ENCODE peak calls at places on chromosome 13, in four cellular contexts. Q is stomach, J is MCF 10A, I is omental fat pad. Z is an unnamed sample.

GRCh38 chr13:76009491-76009890 is 373.4 kb downstream of the LMO7 start:
- DNase-seq in I (no peak), Q (no peak), J (no peak), Z (no peak)

GRCh38 chr13:79290595-79291244 is 115.3 kb downstream of the RBM26 start:
- DNase-seq in Q (peak), J (no peak), I (no peak), Z (no peak)

GRCh38 chr13:72109863-72110262 is 242.9 kb upstream of the DACH1 start:
- DNase-seq in I (no peak), Q (no peak), J (no peak), Z (no peak)

GRCh38 chr13:74070065-74070464 is 64.1 kb downstream of the KLF12 start:
- DNase-seq in Q (no peak), I (no peak), J (no peak), Z (no peak)

GRCh38 chr13:46101488-46102289 is 3.1 kb downstream of the CPB2 start:
- DNase-seq in J (no peak), Q (no peak), I (no peak), Z (no peak)

GRCh38 chr13:80680786-80681366 is 339.9 kb upstream of the SPRY2 start:
- DNase-seq in Q (no peak), J (no peak), I (no peak), Z (no peak)

GRCh38 chr13:20814224-20814910 is 40.6 kb upstream of the EEF1AKMT1 start:
- DNase-seq in Q (peak), I (peak), J (peak), Z (no peak)

GRCh38 chr13:95262837-95263381 is 38.3 kb downstream of the ABCC4 start:
- DNase-seq in J (no peak), Q (no peak), I (no peak), Z (no peak)

GRCh38 chr13:95445116-95445515 is 107.4 kb upstream of the CLDN10 start:
- DNase-seq in I (no peak), Q (no peak), J (no peak), Z (no peak)

GRCh38 chr13:54356849-54357248 is 1328.2 kb downstream of the OLFM4 start:
- DNase-seq in I (no peak), Q (no peak), J (no peak), Z (no peak)

GRCh38 chr13:81597101-81597500 is 1256.2 kb upstream of the SPRY2 start:
- DNase-seq in J (no peak), I (no peak), Q (no peak), Z (no peak)

GRCh38 chr13:72430923-72431322 is 296.5 kb downstream of the MZT1 start:
- DNase-seq in Q (no peak), I (no peak), J (no peak), Z (no peak)

GRCh38 chr13:27079421-27079958 is 92.1 kb downstream of the USP12 start:
- DNase-seq in J (no peak), Q (no peak), I (no peak), Z (no peak)

GRCh38 chr13:103703246-103703645 is 637.0 kb upstream of the SLC10A2 start:
- DNase-seq in J (no peak), Q (no peak), I (no peak), Z (no peak)

GRCh38 chr13:25798998-25799397 is 252.8 kb downstream of the SHISA2 start:
- DNase-seq in J (no peak), Q (no peak), I (no peak), Z (no peak)

GRCh38 chr13:69776937-69777336 is 330.7 kb upstream of the ATXN8OS start:
- DNase-seq in I (no peak), J (no peak), Q (no peak), Z (no peak)

GRCh38 chr13:75635101-75635620 is 969 bp upstream of the LMO7 start:
- DNase-seq in I (no peak), J (no peak), Q (no peak), Z (no peak)

GRCh38 chr13:77946522-77946921 is 27.9 kb upstream of the EDNRB start:
- DNase-seq in I (no peak), Q (no peak), J (no peak), Z (no peak)

GRCh38 chr13:102191951-102192461 is 209.8 kb downstream of the FGF14 start:
- DNase-seq in Q (no peak), I (no peak), J (peak), Z (no peak)

GRCh38 chr13:76887070-76887563 is 912 bp upstream of the KCTD12 start:
- DNase-seq in Q (no peak), J (no peak), I (no peak), Z (no peak)

GRCh38 chr13:43573787-43574562 is 212.8 kb downstream of the ENOX1 start:
- DNase-seq in J (peak), I (no peak), Q (no peak), Z (no peak)
- TF ChIP-seq CTCF in J (no peak), I (no peak), Q (no peak), Z (no peak)

DNA sequence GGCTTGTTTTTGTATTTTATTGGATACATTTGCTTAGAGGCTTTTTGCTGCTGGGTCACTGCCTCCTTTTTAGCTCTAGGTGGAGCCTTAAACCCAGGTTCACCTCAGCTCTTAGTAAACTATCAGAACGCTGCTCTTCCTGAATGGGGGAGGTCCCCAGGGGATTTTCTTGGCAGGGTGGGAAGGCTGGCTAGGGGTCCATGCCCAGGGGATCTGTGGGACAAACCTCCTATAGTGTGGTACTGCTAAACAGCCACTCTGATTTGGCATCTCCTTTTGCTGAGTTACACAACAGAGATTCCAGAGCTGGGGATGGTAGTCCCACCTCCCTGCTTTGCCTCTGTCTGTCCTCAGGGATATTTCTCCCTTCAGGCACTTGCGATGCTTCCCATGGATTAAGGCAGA is 204.9 kb downstream of the ZIC5 start:
- DNase-seq in Q (no peak), J (peak), I (no peak), Z (no peak)
- TF ChIP-seq CTCF in Q (no peak), J (no peak), I (no peak), Z (no peak)

DNA sequence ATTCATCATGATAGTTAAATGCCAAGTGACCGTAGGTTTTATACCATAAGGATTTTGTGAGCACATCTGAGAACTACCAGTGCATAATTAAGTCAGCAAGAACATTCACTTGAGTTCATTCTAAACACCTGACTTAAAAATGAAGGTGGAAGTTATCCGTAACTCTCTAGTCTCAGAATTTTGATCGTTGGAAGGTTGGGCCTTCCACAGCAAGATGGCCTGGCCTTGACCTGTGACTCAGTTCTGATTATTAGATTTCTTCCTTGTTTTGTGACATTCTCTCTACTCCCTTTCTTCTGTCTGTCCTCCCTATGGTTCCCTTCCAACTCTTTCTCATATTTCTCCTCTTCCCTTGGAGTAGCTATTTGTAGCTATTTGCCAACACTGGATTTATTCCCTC is 20.0 kb upstream of the WDFY2 start:
- DNase-seq in Q (no peak), I (no peak), J (no peak), Z (no peak)
- TF ChIP-seq CTCF in Q (no peak), I (no peak), J (no peak), Z (no peak)

DNA sequence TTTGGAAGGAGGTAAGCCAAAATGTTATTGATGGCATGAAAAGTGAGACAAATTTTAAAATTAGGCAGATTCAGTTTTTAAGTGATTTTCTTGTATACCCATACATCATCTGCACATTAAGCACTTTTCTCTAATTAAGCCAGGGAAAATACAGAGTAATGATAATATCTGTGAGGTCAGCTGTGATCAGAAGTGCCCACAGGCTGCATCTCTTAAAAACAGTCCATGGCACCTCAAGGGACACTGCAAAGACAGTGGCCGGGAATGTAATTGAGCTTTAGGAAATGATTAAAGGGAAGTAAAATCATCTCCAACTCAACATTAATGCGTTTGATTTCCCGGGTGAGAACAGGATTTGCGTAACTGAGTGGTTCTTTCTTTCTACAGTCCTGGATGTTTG is 2.0 kb downstream of the COL4A1 start:
- DNase-seq in Q (no peak), I (no peak), J (no peak), Z (no peak)
- TF ChIP-seq CTCF in Q (no peak), I (no peak), J (no peak), Z (no peak)

DNA sequence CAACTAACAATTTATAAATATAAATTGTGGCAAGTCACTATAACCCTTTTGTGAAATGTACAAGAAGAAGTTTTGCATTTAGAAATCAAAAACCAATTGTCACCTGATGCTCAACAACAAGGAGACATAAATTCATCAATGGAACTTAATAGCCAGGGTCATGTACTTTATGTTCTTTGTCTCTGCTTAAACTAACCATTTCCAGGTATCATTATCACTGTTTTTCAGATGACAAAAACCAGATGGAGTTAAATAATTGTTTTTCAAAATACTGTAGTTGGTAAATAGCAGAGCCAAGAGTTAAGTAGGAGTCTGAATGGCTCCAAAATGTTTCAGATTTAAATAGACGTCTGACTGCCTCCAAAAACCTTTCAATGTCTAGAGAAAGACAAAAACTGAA is 72.3 kb upstream of the MAB21L1 start:
- DNase-seq in I (no peak), Q (no peak), J (no peak), Z (no peak)
- TF ChIP-seq CTCF in I (no peak), Q (no peak), J (no peak), Z (no peak)

GRCh38 chr13:33441015-33441414 is 155.5 kb upstream of the STARD13 start:
- DNase-seq in Q (peak), J (peak), I (no peak), Z (no peak)
- TF ChIP-seq CTCF in Q (no peak), J (peak), I (no peak), Z (peak)

GRCh38 chr13:97843201-97843600 is 110.3 kb upstream of the IPO5 start:
- DNase-seq in I (no peak), Q (no peak), J (no peak), Z (no peak)
- TF ChIP-seq CTCF in I (no peak), Q (no peak), J (no peak), Z (no peak)

GRCh38 chr13:112204376-112204775 is 137.4 kb downstream of the SOX1 start:
- DNase-seq in I (no peak), J (no peak), Q (no peak), Z (no peak)

GRCh38 chr13:112204881-112205327 is 138.0 kb downstream of the SOX1 start:
- DNase-seq in J (no peak), Q (no peak), I (no peak), Z (no peak)

GRCh38 chr13:112202266-112202665 is 135.3 kb downstream of the SOX1 start:
- DNase-seq in J (no peak), I (no peak), Q (no peak), Z (no peak)

GRCh38 chr13:112203614-112204013 is 136.7 kb downstream of the SOX1 start:
- DNase-seq in J (no peak), Q (no peak), I (no peak), Z (no peak)

GRCh38 chr13:112202966-112203365 is 136.0 kb downstream of the SOX1 start:
- DNase-seq in Q (no peak), J (no peak), I (no peak), Z (no peak)
- TF ChIP-seq CTCF in Q (no peak), J (no peak), I (no peak), Z (no peak)

GRCh38 chr13:111156421-111156820 is 41.3 kb downstream of the ARHGEF7 start:
- DNase-seq in Q (no peak), I (no peak), J (peak), Z (no peak)

GRCh38 chr13:111153977-111154332 is 38.8 kb downstream of the ARHGEF7 start:
- DNase-seq in I (peak), J (peak), Q (no peak), Z (no peak)

GRCh38 chr13:111152836-111153235 is 37.7 kb downstream of the ARHGEF7 start:
- DNase-seq in J (no peak), I (no peak), Q (no peak), Z (no peak)

GRCh38 chr13:111158136-111158805 is 43.2 kb downstream of the ARHGEF7 start:
- DNase-seq in Q (no peak), I (no peak), J (no peak), Z (no peak)

DNA sequence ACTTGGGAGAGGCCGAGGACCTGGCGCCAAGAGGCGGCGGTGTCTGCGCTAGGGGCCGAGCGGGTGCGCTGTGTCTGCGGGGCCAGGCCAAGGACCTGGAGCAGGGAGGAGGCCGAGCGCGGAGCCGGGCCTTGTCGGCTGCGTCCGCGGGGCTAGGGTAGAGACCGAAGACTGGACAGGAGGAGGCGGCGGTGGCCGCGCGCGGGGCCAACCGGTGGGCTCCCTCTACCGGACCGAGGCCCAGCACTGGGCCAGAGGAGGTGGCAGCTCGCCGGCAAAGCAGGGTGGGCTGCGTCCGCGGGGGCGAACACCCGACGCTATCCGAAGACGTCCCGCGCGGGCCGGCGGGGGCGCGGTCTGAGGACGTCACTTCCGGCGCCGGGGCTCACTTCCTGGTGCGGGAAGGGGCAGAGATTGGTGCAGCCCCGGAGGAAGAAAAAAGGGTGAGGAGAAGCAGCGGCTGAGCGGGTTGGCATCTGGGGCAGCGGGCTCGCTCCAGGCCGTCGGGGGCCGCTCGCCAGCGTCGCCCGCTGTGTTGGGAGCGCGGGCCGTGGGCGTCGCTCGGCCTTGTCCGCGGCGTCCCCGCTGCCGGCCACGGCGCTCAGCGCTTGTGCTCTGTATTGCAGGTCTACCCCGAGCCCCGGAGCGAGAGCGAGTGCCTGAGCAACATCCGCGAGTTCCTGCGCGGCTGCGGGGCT is 38.3 kb downstream of the ARHGEF7 start:
- DNase-seq in I (peak), J (peak), Q (peak), Z (peak)
- TF ChIP-seq CTCF in I (no peak), J (peak), Q (no peak), Z (no peak)

GRCh38 chr13:44389856-44390255 is 16.2 kb downstream of the SERP2 start:
- DNase-seq in J (no peak), I (no peak), Q (no peak), Z (no peak)
- TF ChIP-seq CTCF in J (no peak), I (no peak), Q (no peak), Z (no peak)

Z was measured in D721Med.